ENCODE peak calls at places on chromosome 10, in four cellular contexts. E is EH, P is dorsolateral prefrontal cortex, L is left ventricle myocardium superior. N is an unnamed sample.

GRCh38 chr10:116868722-116869121 is 19.4 kb downstream of the ENO4 start:
- DNase-seq in L (no peak), E (no peak), P (no peak), N (no peak)

GRCh38 chr10:33008499-33009243 is 50.6 kb upstream of the ITGB1 start:
- DNase-seq in L (no peak), E (peak), P (peak), N (no peak)

GRCh38 chr10:44811072-44811471 is 100.1 kb upstream of the TMEM72 start:
- DNase-seq in L (no peak), P (no peak), E (peak), N (no peak)

GRCh38 chr10:82815680-82816079 is 940.7 kb downstream of the NRG3 start:
- DNase-seq in L (no peak), P (no peak), E (no peak), N (no peak)

GRCh38 chr10:35011771-35012191 is 78.4 kb downstream of the CUL2 start:
- DNase-seq in E (no peak), P (no peak), L (no peak), N (no peak)

GRCh38 chr10:52268790-52269189 is 45.3 kb upstream of the DKK1 start:
- DNase-seq in E (no peak), L (no peak), P (no peak), N (no peak)

GRCh38 chr10:30782543-30783461 is 153.2 kb upstream of the LYZL2 start:
- DNase-seq in E (peak), L (no peak), P (no peak), N (peak)

GRCh38 chr10:90168244-90168643 is 466.9 kb downstream of the KIF20B start:
- DNase-seq in E (no peak), L (no peak), P (no peak), N (no peak)

N was measured in psoas muscle.